ENCODE peak calls at places on chromosome 12, in six cellular contexts. M is HL-60, X is HFFc6, J is mesothelial cell of epicardium, I is uterus, H is stomach. W is an unnamed sample.

GRCh38 chr12:117671734-117672133 is 297.1 kb downstream of the KSR2 start:
- DNase-seq in M (peak), X (peak), J (no peak), I (no peak), H (no peak), W (no peak)

GRCh38 chr12:31605531-31605930 is 14.6 kb upstream of the DENND5B start:
- DNase-seq in M (no peak), X (peak), J (no peak), I (no peak), H (no peak), W (no peak)

GRCh38 chr12:45762185-45763110 is 32.9 kb downstream of the ARID2 start:
- DNase-seq in M (peak), X (peak), J (no peak), I (no peak), H (no peak), W (no peak)

GRCh38 chr12:53236443-53237111 is 4.6 kb upstream of the RARG start:
- DNase-seq in M (no peak), X (no peak), J (no peak), I (no peak), H (no peak), W (no peak)

GRCh38 chr12:107704056-107704455 is 18.5 kb downstream of the PWP1 start:
- DNase-seq in M (no peak), X (no peak), J (no peak), I (no peak), H (no peak), W (no peak)

GRCh38 chr12:85281947-85282312 is 1.9 kb downstream of the ALX1 start:
- DNase-seq in M (no peak), X (no peak), J (no peak), I (no peak), H (no peak), W (no peak)

GRCh38 chr12:11059784-11060183 is 2.3 kb downstream of the TAS2R46 start:
- DNase-seq in M (no peak), X (no peak), J (no peak), I (no peak), H (no peak), W (no peak)

GRCh38 chr12:15717940-15718567 is 71.1 kb downstream of the EPS8 start:
- DNase-seq in M (no peak), X (no peak), J (no peak), I (no peak), H (no peak), W (no peak)

GRCh38 chr12:52836042-52836466 is 1.9 kb upstream of the KRT79 start:
- DNase-seq in M (no peak), X (peak), J (no peak), I (no peak), H (no peak), W (peak)

GRCh38 chr12:5272061-5272820 is 159.7 kb upstream of the NTF3 start:
- DNase-seq in M (no peak), X (no peak), J (no peak), I (no peak), H (no peak), W (no peak)

GRCh38 chr12:132305991-132306884 is 23.2 kb downstream of the GALNT9 start:
- DNase-seq in M (no peak), X (no peak), J (no peak), I (no peak), H (no peak), W (peak)

GRCh38 chr12:131211279-131211938 is 257.7 kb downstream of the ADGRD1 start:
- DNase-seq in M (no peak), X (no peak), J (no peak), I (no peak), H (no peak), W (no peak)

GRCh38 chr12:29220632-29221336 is 71.7 kb downstream of the FAR2 start:
- DNase-seq in M (no peak), X (no peak), J (no peak), I (no peak), H (no peak), W (no peak)

GRCh38 chr12:52198454-52199215 is 6.8 kb upstream of the KRT80 start:
- DNase-seq in M (peak), X (no peak), J (no peak), I (no peak), H (no peak), W (no peak)

GRCh38 chr12:110533607-110534006 is 31.5 kb downstream of the RAD9B start:
- DNase-seq in M (no peak), X (peak), J (no peak), I (no peak), H (no peak), W (no peak)

GRCh38 chr12:109738878-109739665 is 25.4 kb downstream of the FAM222A start:
- DNase-seq in M (no peak), X (peak), J (no peak), I (no peak), H (peak), W (peak)

GRCh38 chr12:48446372-48446771 is 26.0 kb upstream of the ANP32D start:
- DNase-seq in M (no peak), X (no peak), J (no peak), I (no peak), H (no peak), W (no peak)

GRCh38 chr12:48447755-48448154 is 24.6 kb upstream of the ANP32D start:
- DNase-seq in M (peak), X (no peak), J (no peak), I (no peak), H (no peak), W (no peak)

GRCh38 chr12:48445538-48445937 is 26.8 kb upstream of the ANP32D start:
- DNase-seq in M (no peak), X (no peak), J (no peak), I (no peak), H (no peak), W (no peak)

GRCh38 chr12:48441122-48441521 is 31.2 kb upstream of the ANP32D start:
- DNase-seq in M (no peak), X (no peak), J (no peak), I (no peak), H (no peak), W (no peak)

DNA sequence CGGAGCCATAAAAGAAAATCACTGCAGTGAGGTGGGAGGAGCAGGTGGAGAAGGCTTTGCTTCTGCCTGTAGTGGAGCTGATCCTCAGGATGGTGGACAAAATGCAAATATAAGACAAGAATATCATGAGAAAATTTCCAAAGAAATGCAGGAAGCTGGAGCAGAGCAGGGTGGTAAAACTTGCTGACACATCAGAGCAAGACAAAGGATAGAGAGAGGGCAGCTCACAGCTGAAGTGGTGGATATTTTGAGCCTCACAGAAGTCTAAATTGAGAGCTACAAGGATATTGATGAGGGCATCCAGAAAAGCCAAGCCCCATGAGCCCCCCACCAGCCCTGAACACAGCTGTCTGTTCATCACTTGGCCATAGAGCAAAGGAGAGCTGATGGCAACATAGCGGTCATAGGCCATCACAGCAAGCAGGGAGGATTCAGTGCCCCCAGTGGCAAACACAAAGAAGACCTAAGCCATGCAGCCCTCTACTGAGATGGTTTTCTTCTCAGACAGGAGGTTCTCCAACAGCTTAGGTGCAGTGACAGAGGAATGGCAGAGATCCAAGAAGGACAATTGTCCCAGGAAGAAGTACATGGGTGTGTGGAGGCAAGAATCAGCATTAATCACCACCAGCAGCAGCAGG is 30.0 kb upstream of the ANP32D start:
- DNase-seq in M (no peak), X (no peak), J (no peak), I (no peak), H (no peak), W (no peak)
- TF ChIP-seq CTCF in M (no peak), X (no peak), J (no peak), I (no peak), H (no peak), W (no peak)

DNA sequence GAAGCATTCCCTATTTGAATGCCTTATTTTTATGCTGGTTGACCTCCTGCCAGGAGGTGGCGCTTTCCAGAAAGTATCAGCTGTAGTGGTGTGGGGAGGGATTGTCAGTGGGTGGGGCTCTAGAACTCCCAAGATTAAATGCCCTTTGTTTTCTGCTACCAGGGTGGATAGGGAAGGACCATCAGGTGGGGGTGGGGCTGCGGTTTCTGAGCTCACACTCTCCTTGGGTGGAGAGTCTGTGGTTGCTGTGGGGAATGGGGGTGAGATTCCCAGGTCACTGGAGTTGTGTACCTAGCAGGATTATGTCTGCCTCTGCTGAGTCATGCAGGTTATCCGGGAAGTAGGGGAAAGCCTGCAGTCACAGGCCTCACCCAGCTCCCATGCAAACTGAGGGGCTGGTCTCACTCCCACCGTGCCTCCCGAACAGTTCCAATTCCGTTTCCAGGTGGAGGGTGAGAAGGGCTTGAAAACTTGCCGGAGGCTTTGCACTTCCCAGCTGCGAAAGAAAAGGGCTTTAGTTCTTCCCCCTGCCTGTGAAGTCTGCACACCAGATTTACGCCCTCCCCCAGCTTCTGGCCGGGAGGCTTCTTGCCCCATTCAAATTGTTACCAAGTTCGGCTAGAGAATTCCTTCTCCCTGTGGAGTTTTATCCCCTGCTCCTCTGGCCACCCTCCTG is 68.4 kb downstream of the ALG10B start:
- DNase-seq in M (no peak), X (no peak), J (no peak), I (no peak), H (no peak), W (no peak)
- TF ChIP-seq CTCF in M (no peak), X (no peak), J (peak), I (no peak), H (no peak), W (peak)

GRCh38 chr12:76489737-76490136 is 69.8 kb downstream of the OSBPL8 start:
- DNase-seq in M (no peak), X (peak), J (no peak), I (no peak), H (no peak), W (no peak)
- TF ChIP-seq CTCF in M (no peak), X (no peak), J (no peak), I (no peak), H (no peak), W (no peak)

GRCh38 chr12:44247588-44247987 is 411.7 kb downstream of the TMEM117 start:
- DNase-seq in M (no peak), X (no peak), J (no peak), I (no peak), H (no peak), W (no peak)
- TF ChIP-seq CTCF in M (no peak), X (peak), J (no peak), I (no peak), H (no peak), W (no peak)

GRCh38 chr12:3745152-3745551 is 7.8 kb downstream of the CRACR2A start:
- DNase-seq in M (no peak), X (no peak), J (no peak), I (no peak), H (no peak), W (no peak)

GRCh38 chr12:3746758-3747157 is 6.2 kb downstream of the CRACR2A start:
- DNase-seq in M (no peak), X (no peak), J (no peak), I (no peak), H (no peak), W (no peak)

GRCh38 chr12:3743803-3744202 is 9.1 kb downstream of the CRACR2A start:
- DNase-seq in M (no peak), X (no peak), J (no peak), I (no peak), H (no peak), W (no peak)

GRCh38 chr12:3741882-3742672 is 10.8 kb downstream of the CRACR2A start:
- DNase-seq in M (no peak), X (no peak), J (no peak), I (no peak), H (no peak), W (no peak)

DNA sequence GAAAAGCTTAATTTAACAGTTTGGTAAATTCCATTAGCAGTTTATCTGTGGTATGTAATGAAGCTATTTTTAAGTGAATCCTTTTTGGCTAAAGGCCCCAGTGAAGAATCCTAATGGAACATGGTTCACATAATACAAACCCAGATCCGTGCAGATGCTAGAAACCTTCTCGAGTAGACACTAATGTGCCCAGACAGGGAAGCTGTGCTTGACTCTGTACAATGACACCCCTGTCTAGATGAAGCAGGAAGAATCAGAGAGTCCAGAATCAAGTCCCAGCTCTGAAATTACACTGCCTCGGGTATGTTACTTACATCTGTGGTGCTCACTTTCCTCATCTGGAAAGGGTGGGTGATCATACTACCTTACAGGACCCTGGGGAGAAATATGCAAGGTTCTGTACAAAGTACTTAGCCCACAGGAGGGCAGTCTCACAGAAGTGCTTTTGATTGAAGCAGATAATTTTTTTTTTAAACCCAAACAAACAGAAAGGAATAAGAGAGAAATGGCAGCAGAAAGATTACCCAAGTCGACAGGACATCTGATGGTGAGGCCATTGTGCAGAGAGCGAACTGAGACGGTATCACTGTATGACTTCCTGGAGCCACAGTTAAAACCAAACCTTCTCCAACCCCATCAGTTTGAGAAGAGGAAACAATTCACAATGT is 8.6 kb downstream of the CRACR2A start:
- DNase-seq in M (no peak), X (no peak), J (no peak), I (no peak), H (no peak), W (no peak)
- TF ChIP-seq CTCF in M (no peak), X (no peak), J (no peak), I (no peak), H (no peak), W (peak)

GRCh38 chr12:88056571-88056970 is 27.4 kb upstream of the C12orf50 start:
- DNase-seq in M (no peak), X (no peak), J (no peak), I (no peak), H (no peak), W (no peak)

GRCh38 chr12:88057994-88058718 is 29.0 kb upstream of the C12orf50 start:
- DNase-seq in M (no peak), X (no peak), J (no peak), I (no peak), H (no peak), W (no peak)

GRCh38 chr12:88052686-88053085 is 23.5 kb upstream of the C12orf50 start:
- DNase-seq in M (peak), X (peak), J (no peak), I (no peak), H (no peak), W (no peak)
- TF ChIP-seq CTCF in M (peak), X (peak), J (no peak), I (no peak), H (no peak), W (peak)

GRCh38 chr12:50787618-50788017 is 23.7 kb downstream of the ATF1 start:
- DNase-seq in M (no peak), X (no peak), J (no peak), I (no peak), H (no peak), W (no peak)

GRCh38 chr12:50788562-50788961 is 24.7 kb downstream of the ATF1 start:
- DNase-seq in M (no peak), X (peak), J (no peak), I (no peak), H (no peak), W (no peak)

GRCh38 chr12:50786498-50787231 is 22.8 kb downstream of the ATF1 start:
- DNase-seq in M (no peak), X (peak), J (no peak), I (no peak), H (no peak), W (no peak)

GRCh38 chr12:50785406-50785805 is 21.5 kb downstream of the ATF1 start:
- DNase-seq in M (no peak), X (no peak), J (no peak), I (no peak), H (no peak), W (no peak)

GRCh38 chr12:50790081-50790480 is 26.2 kb downstream of the ATF1 start:
- DNase-seq in M (peak), X (no peak), J (no peak), I (no peak), H (no peak), W (no peak)
- TF ChIP-seq CTCF in M (no peak), X (no peak), J (no peak), I (no peak), H (no peak), W (no peak)

GRCh38 chr12:62261876-62262275 is 1.7 kb downstream of the USP15 start:
- DNase-seq in M (no peak), X (no peak), J (no peak), I (no peak), H (no peak), W (no peak)
- TF ChIP-seq CTCF in M (no peak), X (no peak), J (no peak), I (no peak), H (no peak), W (no peak)